ENCODE peak calls at places on chromosomes 4 and X, in nine cellular contexts. S is heart left ventricle; F is EL; H is spleen; V is stimulated activated CD8-positive, alpha-beta memory T cell treated with anti-CD3 and anti-CD28 coated beads, Interleukin-4, amount 100 ng/mL, for 1 hour; T is AML-193; Y is T-helper 2 cell; L is mesenchymal stem cell; A is non-pigmented ciliary epithelial cell. E is an unnamed sample.

GRCh38 chr4:144894525-144894924 is 203.5 kb downstream of the ANAPC10 start:
- DNase-seq in S (no peak), F (peak; percentile 67), H (no peak), V (no peak), T (peak; percentile 94), Y (no peak), L (peak; percentile 57), A (peak; percentile 15), E (peak; percentile 84)

GRCh38 chr4:17260395-17260907 is 251.4 kb downstream of the QDPR start:
- DNase-seq in S (no peak), F (no peak), H (no peak), V (no peak), T (no peak), Y (no peak), L (no peak), A (no peak), E (no peak)

GRCh38 chr4:119016636-119017035 is 119.0 kb upstream of the MYOZ2 start:
- DNase-seq in S (no peak), F (peak; percentile 69), H (no peak), V (no peak), T (no peak), Y (no peak), L (peak; percentile 75), A (peak; percentile 51), E (no peak)

GRCh38 chr4:169050308-169050707 is 40.3 kb upstream of the CBR4 start:
- DNase-seq in S (peak; percentile 63), F (no peak), H (no peak), V (no peak), T (no peak), Y (no peak), L (no peak), A (no peak), E (no peak)

GRCh38 chr4:59805176-59805575 is 1395.0 kb upstream of the ADGRL3 start:
- DNase-seq in S (no peak), F (no peak), H (no peak), V (no peak), T (no peak), Y (no peak), L (no peak), A (no peak), E (no peak)

GRCh38 chr4:13471400-13471799 is 12.7 kb downstream of the RAB28 start:
- DNase-seq in S (no peak), F (no peak), H (no peak), V (no peak), T (no peak), Y (no peak), L (no peak), A (no peak), E (no peak)

GRCh38 chr4:8402640-8403039 is 37.9 kb downstream of the ACOX3 start:
- DNase-seq in S (peak; percentile 61), F (no peak), H (no peak), V (no peak), T (no peak), Y (no peak), L (no peak), A (no peak), E (peak; percentile 87)

GRCh38 chr4:147754037-147754445 is 22.2 kb downstream of the ARHGAP10 start:
- DNase-seq in S (no peak), F (peak; percentile 82), H (no peak), V (no peak), T (no peak), Y (no peak), L (peak; percentile 88), A (peak; percentile 72), E (no peak)

GRCh38 chr4:7854697-7855370 is 84.8 kb downstream of the AFAP1 start:
- DNase-seq in S (no peak), F (no peak), H (no peak), V (peak; percentile 42), T (no peak), Y (no peak), L (no peak), A (peak; percentile 27), E (no peak)

GRCh38 chr4:4327652-4328121 is 37.6 kb downstream of the ZBTB49 start:
- DNase-seq in S (peak; percentile 19), F (peak; percentile 8), H (peak; percentile 88), V (no peak), T (no peak), Y (no peak), L (peak; percentile 39), A (no peak), E (peak; percentile 76)

GRCh38 chr4:83629945-83630684 is 94.2 kb downstream of the GPAT3 start:
- DNase-seq in S (no peak), F (peak; percentile 50), H (no peak), V (no peak), T (peak; percentile 85), Y (no peak), L (peak; percentile 69), A (peak; percentile 44), E (no peak)

GRCh38 chr4:145177511-145177905 is 2.9 kb downstream of the OTUD4 start:
- DNase-seq in S (peak; percentile 36), F (no peak), H (no peak), V (no peak), T (no peak), Y (no peak), L (peak; percentile 67), A (no peak), E (no peak)

GRCh38 chr4:139469216-139469615 is 15.3 kb downstream of the RAB33B start:
- DNase-seq in S (no peak), F (no peak), H (no peak), V (no peak), T (no peak), Y (no peak), L (no peak), A (no peak), E (no peak)

GRCh38 chr4:81360722-81361121 is 111.0 kb downstream of the RASGEF1B start:
- DNase-seq in S (no peak), F (no peak), H (no peak), V (no peak), T (no peak), Y (no peak), L (no peak), A (no peak), E (no peak)

GRCh38 chr4:88320780-88321373 is 36.5 kb upstream of the PPM1K start:
- DNase-seq in S (no peak), F (peak; percentile 43), H (peak; percentile 81), V (peak; percentile 7), T (peak; percentile 84), Y (no peak), L (peak; percentile 49), A (no peak), E (no peak)

GRCh38 chrX:123324628-123325027 is 140.6 kb downstream of the GRIA3 start:
- DNase-seq in S (no peak), F (peak; percentile 14), H (no peak), V (no peak), T (no peak), Y (no peak), L (no peak), A (no peak), E (no peak)

GRCh38 chr4:130486186-130486585 is 1390.2 kb downstream of the C4orf33 start:
- DNase-seq in S (no peak), F (peak; percentile 28), H (no peak), V (no peak), T (no peak), Y (no peak), L (no peak), A (peak; percentile 23), E (no peak)

E was measured in posterior vena cava.